ENCODE peak calls at places on chromosomes 16 and 17, in eight cellular contexts. One of them, this sample, is unnamed.

GRCh38 chr16:83389751-83390150 is 418.0 kb upstream of the HSBP1 start:
- DNase-seq in hepatocyte: no peak
- DNase-seq in OCI-LY7: no peak
- DNase-seq in PC-3: no peak
- DNase-seq in HCT116: no peak
- DNase-seq in A549: no peak
- DNase-seq in osteoblast: no peak
- DNase-seq in GM12878: no peak
- DNase-seq in this sample: no peak

GRCh38 chr17:35729405-35729833 is 2.0 kb upstream of the RASL10B start:
- DNase-seq in hepatocyte: no peak
- DNase-seq in OCI-LY7: no peak
- DNase-seq in PC-3: no peak
- DNase-seq in HCT116: no peak
- DNase-seq in A549: no peak
- DNase-seq in osteoblast: no peak
- DNase-seq in GM12878: no peak
- DNase-seq in this sample: no peak

GRCh38 chr16:938136-938535 is 32.6 kb downstream of the LMF1 start:
- DNase-seq in hepatocyte: no peak
- DNase-seq in OCI-LY7: no peak
- DNase-seq in PC-3: no peak
- DNase-seq in HCT116: no peak
- DNase-seq in A549: no peak
- DNase-seq in osteoblast: peak
- DNase-seq in GM12878: no peak
- DNase-seq in this sample: no peak

GRCh38 chr16:79409970-79410369 is 190.6 kb downstream of the MAF start:
- DNase-seq in hepatocyte: no peak
- DNase-seq in OCI-LY7: peak
- DNase-seq in PC-3: no peak
- DNase-seq in HCT116: no peak
- DNase-seq in A549: no peak
- DNase-seq in osteoblast: no peak
- DNase-seq in GM12878: no peak
- DNase-seq in this sample: no peak

GRCh38 chr16:69727916-69728270 is 1.5 kb upstream of the NQO1 start:
- DNase-seq in hepatocyte: no peak
- DNase-seq in OCI-LY7: no peak
- DNase-seq in PC-3: peak
- DNase-seq in HCT116: no peak
- DNase-seq in A549: no peak
- DNase-seq in osteoblast: no peak
- DNase-seq in GM12878: no peak
- DNase-seq in this sample: no peak

GRCh38 chr16:31869511-31870201 is 4.0 kb upstream of the ZNF267 start:
- DNase-seq in hepatocyte: no peak
- DNase-seq in OCI-LY7: peak
- DNase-seq in PC-3: peak
- DNase-seq in HCT116: no peak
- DNase-seq in A549: no peak
- DNase-seq in osteoblast: peak
- DNase-seq in GM12878: peak
- DNase-seq in this sample: peak

GRCh38 chr17:76251478-76252039 is 11.3 kb upstream of the RNF157 start:
- DNase-seq in hepatocyte: no peak
- DNase-seq in OCI-LY7: no peak
- DNase-seq in PC-3: peak
- DNase-seq in HCT116: no peak
- DNase-seq in A549: no peak
- DNase-seq in osteoblast: no peak
- DNase-seq in GM12878: no peak
- DNase-seq in this sample: no peak

GRCh38 chr17:57968456-57968855 is 13.2 kb upstream of the CUEDC1 start:
- DNase-seq in hepatocyte: no peak
- DNase-seq in OCI-LY7: no peak
- DNase-seq in PC-3: no peak
- DNase-seq in HCT116: no peak
- DNase-seq in A549: no peak
- DNase-seq in osteoblast: peak
- DNase-seq in GM12878: no peak
- DNase-seq in this sample: no peak

GRCh38 chr16:85296859-85297698 is 184.8 kb upstream of the CIBAR2 start:
- DNase-seq in hepatocyte: peak
- DNase-seq in OCI-LY7: peak
- DNase-seq in PC-3: peak
- DNase-seq in HCT116: peak
- DNase-seq in A549: peak
- DNase-seq in osteoblast: peak
- DNase-seq in GM12878: no peak
- DNase-seq in this sample: peak

GRCh38 chr17:12620200-12620720 is 45.4 kb upstream of the MYOCD start:
- DNase-seq in hepatocyte: no peak
- DNase-seq in OCI-LY7: no peak
- DNase-seq in PC-3: no peak
- DNase-seq in HCT116: no peak
- DNase-seq in A549: peak
- DNase-seq in osteoblast: no peak
- DNase-seq in GM12878: no peak
- DNase-seq in this sample: no peak

GRCh38 chr17:44522883-44523671 is 19.9 kb upstream of the GPATCH8 start:
- DNase-seq in hepatocyte: peak
- DNase-seq in OCI-LY7: peak
- DNase-seq in PC-3: peak
- DNase-seq in HCT116: peak
- DNase-seq in A549: peak
- DNase-seq in osteoblast: peak
- DNase-seq in GM12878: peak
- DNase-seq in this sample: peak

GRCh38 chr17:79840204-79840988 is 1.2 kb upstream of the CBX4 start:
- DNase-seq in hepatocyte: peak
- DNase-seq in OCI-LY7: no peak
- DNase-seq in PC-3: no peak
- DNase-seq in HCT116: no peak
- DNase-seq in A549: peak
- DNase-seq in osteoblast: peak
- DNase-seq in GM12878: no peak
- DNase-seq in this sample: no peak

GRCh38 chr16:3951861-3952332 is 71.4 kb upstream of the CREBBP start:
- DNase-seq in hepatocyte: no peak
- DNase-seq in OCI-LY7: no peak
- DNase-seq in PC-3: no peak
- DNase-seq in HCT116: no peak
- DNase-seq in A549: no peak
- DNase-seq in osteoblast: peak
- DNase-seq in GM12878: no peak
- DNase-seq in this sample: no peak

GRCh38 chr17:40265337-40265736 is 22.3 kb upstream of the CDC6 start:
- DNase-seq in hepatocyte: no peak
- DNase-seq in OCI-LY7: no peak
- DNase-seq in PC-3: no peak
- DNase-seq in HCT116: no peak
- DNase-seq in A549: no peak
- DNase-seq in osteoblast: no peak
- DNase-seq in GM12878: no peak
- DNase-seq in this sample: no peak

GRCh38 chr16:85557083-85557975 is 55.8 kb upstream of the GSE1 start:
- DNase-seq in hepatocyte: peak
- DNase-seq in OCI-LY7: peak
- DNase-seq in PC-3: peak
- DNase-seq in HCT116: no peak
- DNase-seq in A549: peak
- DNase-seq in osteoblast: peak
- DNase-seq in GM12878: no peak
- DNase-seq in this sample: no peak

GRCh38 chr17:75941442-75941819 is 589 bp upstream of the FBF1 start:
- DNase-seq in hepatocyte: no peak
- DNase-seq in OCI-LY7: no peak
- DNase-seq in PC-3: no peak
- DNase-seq in HCT116: no peak
- DNase-seq in A549: no peak
- DNase-seq in osteoblast: no peak
- DNase-seq in GM12878: no peak
- DNase-seq in this sample: no peak

GRCh38 chr17:75507712-75508111 is 7.6 kb downstream of the CASKIN2 start:
- DNase-seq in hepatocyte: no peak
- DNase-seq in OCI-LY7: no peak
- DNase-seq in PC-3: no peak
- DNase-seq in HCT116: no peak
- DNase-seq in A549: no peak
- DNase-seq in osteoblast: no peak
- DNase-seq in GM12878: no peak
- DNase-seq in this sample: no peak

GRCh38 chr16:55001931-55002330 is 71.3 kb downstream of the IRX5 start:
- DNase-seq in hepatocyte: no peak
- DNase-seq in OCI-LY7: no peak
- DNase-seq in PC-3: no peak
- DNase-seq in HCT116: no peak
- DNase-seq in A549: no peak
- DNase-seq in osteoblast: no peak
- DNase-seq in GM12878: no peak
- DNase-seq in this sample: no peak

GRCh38 chr16:57357330-57358151 is 1.0 kb upstream of the CCL22 start:
- DNase-seq in hepatocyte: no peak
- DNase-seq in OCI-LY7: no peak
- DNase-seq in PC-3: no peak
- DNase-seq in HCT116: no peak
- DNase-seq in A549: no peak
- DNase-seq in osteoblast: no peak
- DNase-seq in GM12878: peak
- DNase-seq in this sample: no peak

GRCh38 chr17:81860756-81861568 is 627 bp upstream of the P4HB start:
- DNase-seq in hepatocyte: peak
- DNase-seq in OCI-LY7: peak
- DNase-seq in PC-3: peak
- DNase-seq in HCT116: peak
- DNase-seq in A549: peak
- DNase-seq in osteoblast: peak
- DNase-seq in GM12878: peak
- DNase-seq in this sample: peak
- TF ChIP-seq CTCF in hepatocyte: no peak
- TF ChIP-seq CTCF in OCI-LY7: no peak
- TF ChIP-seq CTCF in PC-3: no peak
- TF ChIP-seq CTCF in HCT116: no peak
- TF ChIP-seq CTCF in A549: no peak
- TF ChIP-seq CTCF in osteoblast: no peak
- TF ChIP-seq CTCF in GM12878: no peak
- TF ChIP-seq CTCF in this sample: no peak

DNA sequence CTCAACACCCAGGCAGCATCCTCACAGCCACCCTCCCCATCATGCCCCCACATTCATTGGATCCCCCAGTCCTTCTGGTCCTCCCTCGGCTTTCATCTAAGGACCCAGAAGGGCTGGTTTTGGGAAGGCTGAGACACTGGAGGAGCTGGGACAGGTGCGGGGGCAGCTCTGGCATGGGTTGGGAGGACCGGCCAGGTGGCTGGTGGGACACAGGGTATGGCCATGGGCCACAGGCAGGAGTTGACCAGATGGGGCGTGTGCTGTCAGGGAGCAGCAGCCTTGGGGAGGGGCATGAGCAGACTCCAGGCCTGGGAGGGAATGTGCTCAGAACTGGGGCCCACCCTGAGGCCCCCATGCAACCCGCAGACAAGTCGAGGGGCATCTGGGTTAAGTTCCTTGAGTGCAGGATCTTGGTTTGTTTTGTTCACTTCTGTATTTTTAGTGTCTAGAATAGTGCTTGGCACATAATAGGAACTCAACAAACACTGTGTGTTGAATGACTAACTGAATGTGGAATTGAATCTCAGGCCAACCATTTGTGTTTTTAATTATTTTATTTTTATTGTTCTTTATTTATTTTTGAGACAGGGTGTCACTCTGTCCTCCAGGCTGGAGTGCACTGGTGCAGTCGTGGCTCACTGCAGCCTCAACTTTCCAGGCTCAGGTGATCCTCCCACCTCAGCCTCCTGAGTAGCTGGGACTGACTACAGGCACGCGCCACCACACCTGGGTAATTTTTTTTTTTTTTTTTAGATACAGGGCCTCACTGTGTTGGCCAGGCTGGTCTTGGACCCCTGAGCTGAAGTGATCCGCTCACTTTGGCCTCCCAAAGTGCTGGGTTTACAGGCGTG is 5.6 kb downstream of the P2RX1 start:
- DNase-seq in hepatocyte: no peak
- DNase-seq in OCI-LY7: no peak
- DNase-seq in PC-3: no peak
- DNase-seq in HCT116: no peak
- DNase-seq in A549: no peak
- DNase-seq in osteoblast: no peak
- DNase-seq in GM12878: no peak
- DNase-seq in this sample: no peak
- H3K4me2 ChIP-seq in hepatocyte: no peak
- H3K4me2 ChIP-seq in OCI-LY7: peak
- H3K4me2 ChIP-seq in PC-3: no peak
- H3K4me2 ChIP-seq in HCT116: no peak
- H3K4me2 ChIP-seq in A549: no peak
- H3K4me2 ChIP-seq in osteoblast: no peak
- H3K4me2 ChIP-seq in GM12878: peak
- H3K4me2 ChIP-seq in this sample: peak

GRCh38 chr16:30605148-30605547 is 5.0 kb downstream of the ZNF689 start:
- DNase-seq in hepatocyte: no peak
- DNase-seq in OCI-LY7: no peak
- DNase-seq in PC-3: no peak
- DNase-seq in HCT116: no peak
- DNase-seq in A549: no peak
- DNase-seq in osteoblast: no peak
- DNase-seq in GM12878: no peak
- DNase-seq in this sample: no peak

GRCh38 chr16:30615358-30616076 is 5.3 kb upstream of the ZNF689 start:
- DNase-seq in hepatocyte: peak
- DNase-seq in OCI-LY7: peak
- DNase-seq in PC-3: peak
- DNase-seq in HCT116: peak
- DNase-seq in A549: peak
- DNase-seq in osteoblast: peak
- DNase-seq in GM12878: no peak
- DNase-seq in this sample: peak

GRCh38 chr16:30606004-30606403 is 4.2 kb downstream of the ZNF689 start:
- DNase-seq in hepatocyte: no peak
- DNase-seq in OCI-LY7: no peak
- DNase-seq in PC-3: no peak
- DNase-seq in HCT116: no peak
- DNase-seq in A549: no peak
- DNase-seq in osteoblast: no peak
- DNase-seq in GM12878: no peak
- DNase-seq in this sample: no peak

GRCh38 chr16:30609002-30609927 is 924 bp downstream of the ZNF689 start:
- DNase-seq in hepatocyte: peak
- DNase-seq in OCI-LY7: peak
- DNase-seq in PC-3: peak
- DNase-seq in HCT116: no peak
- DNase-seq in A549: no peak
- DNase-seq in osteoblast: peak
- DNase-seq in GM12878: no peak
- DNase-seq in this sample: peak

GRCh38 chr16:30609928-30610839 is at the start of gene ZNF689:
- DNase-seq in hepatocyte: peak
- DNase-seq in OCI-LY7: peak
- DNase-seq in PC-3: peak
- DNase-seq in HCT116: peak
- DNase-seq in A549: peak
- DNase-seq in osteoblast: peak
- DNase-seq in GM12878: peak
- DNase-seq in this sample: peak
- TF ChIP-seq CTCF in hepatocyte: no peak
- TF ChIP-seq CTCF in OCI-LY7: no peak
- TF ChIP-seq CTCF in PC-3: peak
- TF ChIP-seq CTCF in HCT116: no peak
- TF ChIP-seq CTCF in A549: no peak
- TF ChIP-seq CTCF in osteoblast: no peak
- TF ChIP-seq CTCF in GM12878: no peak
- TF ChIP-seq CTCF in this sample: peak

GRCh38 chr16:24024971-24025370 is 189.2 kb downstream of the PRKCB start:
- DNase-seq in hepatocyte: no peak
- DNase-seq in OCI-LY7: no peak
- DNase-seq in PC-3: no peak
- DNase-seq in HCT116: no peak
- DNase-seq in A549: no peak
- DNase-seq in osteoblast: no peak
- DNase-seq in GM12878: no peak
- DNase-seq in this sample: no peak
- H3K4me2 ChIP-seq in hepatocyte: no peak
- H3K4me2 ChIP-seq in OCI-LY7: no peak
- H3K4me2 ChIP-seq in PC-3: no peak
- H3K4me2 ChIP-seq in HCT116: no peak
- H3K4me2 ChIP-seq in A549: no peak
- H3K4me2 ChIP-seq in osteoblast: no peak
- H3K4me2 ChIP-seq in GM12878: no peak
- H3K4me2 ChIP-seq in this sample: no peak

This sample was measured in DND-41.